ENCODE peak calls at places on chromosomes 11 and 22, in five cellular contexts. One of them, this sample, is unnamed.

GRCh38 chr22:33314316-33314715 is 256.1 kb upstream of the SYN3 start:
- DNase-seq in NAMALWA: no peak
- DNase-seq in NCI-H1105 treated with DMSO at 0.1 percent for 48 hours: no peak
- DNase-seq in AML-193: no peak
- DNase-seq in T47D: no peak
- DNase-seq in this sample: no peak

GRCh38 chr11:105357146-105357545 is 217.6 kb upstream of the CARD18 start:
- DNase-seq in NAMALWA: no peak
- DNase-seq in NCI-H1105 treated with DMSO at 0.1 percent for 48 hours: no peak
- DNase-seq in AML-193: no peak
- DNase-seq in T47D: no peak
- DNase-seq in this sample: no peak

GRCh38 chr22:21568207-21569075 is 927 bp downstream of the UBE2L3 start:
- DNase-seq in NAMALWA: peak
- DNase-seq in NCI-H1105 treated with DMSO at 0.1 percent for 48 hours: no peak
- DNase-seq in AML-193: no peak
- DNase-seq in T47D: no peak
- DNase-seq in this sample: peak

GRCh38 chr22:30432520-30432919 is 7.0 kb downstream of the MTFP1 start:
- DNase-seq in NAMALWA: no peak
- DNase-seq in NCI-H1105 treated with DMSO at 0.1 percent for 48 hours: no peak
- DNase-seq in AML-193: no peak
- DNase-seq in T47D: no peak
- DNase-seq in this sample: no peak

GRCh38 chr22:36510966-36511881 is 4.4 kb upstream of the FOXRED2 start:
- DNase-seq in NAMALWA: peak
- DNase-seq in NCI-H1105 treated with DMSO at 0.1 percent for 48 hours: peak
- DNase-seq in AML-193: peak
- DNase-seq in T47D: peak
- DNase-seq in this sample: peak

GRCh38 chr11:12789574-12789973 is 115.4 kb downstream of the TEAD1 start:
- DNase-seq in NAMALWA: no peak
- DNase-seq in NCI-H1105 treated with DMSO at 0.1 percent for 48 hours: no peak
- DNase-seq in AML-193: no peak
- DNase-seq in T47D: no peak
- DNase-seq in this sample: no peak

GRCh38 chr22:32852346-32853251 is 51.1 kb downstream of the TIMP3 start:
- DNase-seq in NAMALWA: no peak
- DNase-seq in NCI-H1105 treated with DMSO at 0.1 percent for 48 hours: no peak
- DNase-seq in AML-193: no peak
- DNase-seq in T47D: no peak
- DNase-seq in this sample: no peak

GRCh38 chr11:35285471-35285870 is 133.9 kb downstream of the SLC1A2 start:
- DNase-seq in NAMALWA: no peak
- DNase-seq in NCI-H1105 treated with DMSO at 0.1 percent for 48 hours: no peak
- DNase-seq in AML-193: no peak
- DNase-seq in T47D: no peak
- DNase-seq in this sample: no peak

GRCh38 chr22:38704568-38705234 is 1.0 kb upstream of the GTPBP1 start:
- DNase-seq in NAMALWA: peak
- DNase-seq in NCI-H1105 treated with DMSO at 0.1 percent for 48 hours: no peak
- DNase-seq in AML-193: no peak
- DNase-seq in T47D: no peak
- DNase-seq in this sample: no peak

GRCh38 chr11:113401718-113402117 is 14.1 kb downstream of the ANKK1 start:
- DNase-seq in NAMALWA: no peak
- DNase-seq in NCI-H1105 treated with DMSO at 0.1 percent for 48 hours: peak
- DNase-seq in AML-193: peak
- DNase-seq in T47D: no peak
- DNase-seq in this sample: no peak

GRCh38 chr22:16806401-16806800 is 18.8 kb downstream of the XKR3 start:
- DNase-seq in NAMALWA: no peak
- DNase-seq in NCI-H1105 treated with DMSO at 0.1 percent for 48 hours: no peak
- DNase-seq in AML-193: no peak
- DNase-seq in T47D: no peak
- DNase-seq in this sample: no peak

GRCh38 chr11:62125881-62126280 is 2.1 kb downstream of the INCENP start:
- DNase-seq in NAMALWA: no peak
- DNase-seq in NCI-H1105 treated with DMSO at 0.1 percent for 48 hours: no peak
- DNase-seq in AML-193: no peak
- DNase-seq in T47D: no peak
- DNase-seq in this sample: no peak

GRCh38 chr22:49281467-49282340 is 546.0 kb downstream of the BRD1 start:
- DNase-seq in NAMALWA: no peak
- DNase-seq in NCI-H1105 treated with DMSO at 0.1 percent for 48 hours: no peak
- DNase-seq in AML-193: no peak
- DNase-seq in T47D: no peak
- DNase-seq in this sample: peak

GRCh38 chr11:109421981-109422590 is at the start of gene C11orf87:
- DNase-seq in NAMALWA: no peak
- DNase-seq in NCI-H1105 treated with DMSO at 0.1 percent for 48 hours: peak
- DNase-seq in AML-193: no peak
- DNase-seq in T47D: no peak
- DNase-seq in this sample: no peak

GRCh38 chr11:77186302-77186701 is 58.3 kb downstream of the MYO7A start:
- DNase-seq in NAMALWA: no peak
- DNase-seq in NCI-H1105 treated with DMSO at 0.1 percent for 48 hours: no peak
- DNase-seq in AML-193: no peak
- DNase-seq in T47D: no peak
- DNase-seq in this sample: no peak

GRCh38 chr11:73493838-73494598 is 103.9 kb downstream of the FAM168A start:
- DNase-seq in NAMALWA: no peak
- DNase-seq in NCI-H1105 treated with DMSO at 0.1 percent for 48 hours: no peak
- DNase-seq in AML-193: no peak
- DNase-seq in T47D: peak
- DNase-seq in this sample: no peak

GRCh38 chr22:22673628-22674027 is 29.2 kb downstream of the GGTLC2 start:
- DNase-seq in NAMALWA: no peak
- DNase-seq in NCI-H1105 treated with DMSO at 0.1 percent for 48 hours: no peak
- DNase-seq in AML-193: no peak
- DNase-seq in T47D: no peak
- DNase-seq in this sample: no peak

GRCh38 chr11:1822648-1823375 is 12.0 kb upstream of the SYT8 start:
- DNase-seq in NAMALWA: no peak
- DNase-seq in NCI-H1105 treated with DMSO at 0.1 percent for 48 hours: no peak
- DNase-seq in AML-193: no peak
- DNase-seq in T47D: no peak
- DNase-seq in this sample: no peak

GRCh38 chr11:48073031-48073861 is 92.9 kb downstream of the PTPRJ start:
- DNase-seq in NAMALWA: no peak
- DNase-seq in NCI-H1105 treated with DMSO at 0.1 percent for 48 hours: no peak
- DNase-seq in AML-193: no peak
- DNase-seq in T47D: no peak
- DNase-seq in this sample: no peak

GRCh38 chr22:37518509-37519267 is 527 bp downstream of the CARD10 start:
- DNase-seq in NAMALWA: no peak
- DNase-seq in NCI-H1105 treated with DMSO at 0.1 percent for 48 hours: no peak
- DNase-seq in AML-193: no peak
- DNase-seq in T47D: no peak
- DNase-seq in this sample: no peak

GRCh38 chr11:75239551-75240290 is 853 bp upstream of the TPBGL start:
- DNase-seq in NAMALWA: no peak
- DNase-seq in NCI-H1105 treated with DMSO at 0.1 percent for 48 hours: no peak
- DNase-seq in AML-193: no peak
- DNase-seq in T47D: no peak
- DNase-seq in this sample: no peak

GRCh38 chr11:62000539-62001446 is 33.4 kb upstream of the FTH1 start:
- DNase-seq in NAMALWA: no peak
- DNase-seq in NCI-H1105 treated with DMSO at 0.1 percent for 48 hours: no peak
- DNase-seq in AML-193: no peak
- DNase-seq in T47D: no peak
- DNase-seq in this sample: no peak

GRCh38 chr11:47399860-47400812 is 8.3 kb upstream of the SLC39A13 start:
- DNase-seq in NAMALWA: peak
- DNase-seq in NCI-H1105 treated with DMSO at 0.1 percent for 48 hours: no peak
- DNase-seq in AML-193: no peak
- DNase-seq in T47D: no peak
- DNase-seq in this sample: peak

GRCh38 chr11:96447208-96447607 is 57.4 kb downstream of the JRKL start:
- DNase-seq in NAMALWA: no peak
- DNase-seq in NCI-H1105 treated with DMSO at 0.1 percent for 48 hours: no peak
- DNase-seq in AML-193: no peak
- DNase-seq in T47D: no peak
- DNase-seq in this sample: no peak

GRCh38 chr11:76313913-76314740 is 66.8 kb downstream of the THAP12 start:
- DNase-seq in NAMALWA: no peak
- DNase-seq in NCI-H1105 treated with DMSO at 0.1 percent for 48 hours: no peak
- DNase-seq in AML-193: no peak
- DNase-seq in T47D: peak
- DNase-seq in this sample: no peak

GRCh38 chr22:49577168-49578060 is 250.3 kb downstream of the BRD1 start:
- DNase-seq in NAMALWA: no peak
- DNase-seq in NCI-H1105 treated with DMSO at 0.1 percent for 48 hours: no peak
- DNase-seq in AML-193: no peak
- DNase-seq in T47D: no peak
- DNase-seq in this sample: no peak

GRCh38 chr22:27388090-27388600 is 413.4 kb downstream of the MN1 start:
- DNase-seq in NAMALWA: no peak
- DNase-seq in NCI-H1105 treated with DMSO at 0.1 percent for 48 hours: no peak
- DNase-seq in AML-193: no peak
- DNase-seq in T47D: no peak
- DNase-seq in this sample: no peak

GRCh38 chr11:119166368-119167076 is 2.0 kb upstream of the NLRX1 start:
- DNase-seq in NAMALWA: no peak
- DNase-seq in NCI-H1105 treated with DMSO at 0.1 percent for 48 hours: no peak
- DNase-seq in AML-193: no peak
- DNase-seq in T47D: no peak
- DNase-seq in this sample: no peak